ENCODE peak calls at places on chromosome 19, in five cellular contexts. J is NCI-H1105, F is iris pigment epithelial cell, K is tibial artery, M is hepatocyte. O is an unnamed sample.

GRCh38 chr19:6015841-6016545 is 38.1 kb upstream of the RANBP3 start:
- DNase-seq in J (no peak), F (no peak), K (no peak), M (no peak), O (no peak)

GRCh38 chr19:42433503-42434260 is 6.5 kb upstream of the LIPE start:
- DNase-seq in J (no peak), F (peak), K (no peak), M (peak), O (peak)

GRCh38 chr19:45439190-45439568 is 15.5 kb upstream of the ERCC1 start:
- DNase-seq in J (no peak), F (no peak), K (no peak), M (no peak), O (no peak)

GRCh38 chr19:19269952-19270694 is 3.0 kb downstream of the TM6SF2 start:
- DNase-seq in J (no peak), F (no peak), K (no peak), M (peak), O (no peak)

GRCh38 chr19:35901055-35901644 is 810 bp upstream of the NFKBID start:
- DNase-seq in J (no peak), F (no peak), K (no peak), M (peak), O (peak)

GRCh38 chr19:46840157-46840942 is 10.3 kb downstream of the AP2S1 start:
- DNase-seq in J (peak), F (peak), K (no peak), M (peak), O (peak)

GRCh38 chr19:40775632-40776022 is 306 bp downstream of the MIA start:
- DNase-seq in J (no peak), F (no peak), K (no peak), M (no peak), O (no peak)

GRCh38 chr19:2064788-2065524 is 13.9 kb upstream of the MKNK2 start:
- DNase-seq in J (no peak), F (no peak), K (peak), M (peak), O (no peak)

GRCh38 chr19:6276447-6276846 is 3.3 kb downstream of the MLLT1 start:
- DNase-seq in J (no peak), F (peak), K (peak), M (peak), O (no peak)

GRCh38 chr19:36207605-36208252 is 6.7 kb downstream of the ZNF565 start:
- DNase-seq in J (no peak), F (no peak), K (no peak), M (no peak), O (no peak)

GRCh38 chr19:16025108-16026101 is 50.9 kb upstream of the TPM4 start:
- DNase-seq in J (no peak), F (peak), K (peak), M (peak), O (peak)

GRCh38 chr19:3471954-3472655 is 8.2 kb downstream of the SMIM24 start:
- DNase-seq in J (no peak), F (no peak), K (no peak), M (no peak), O (no peak)

GRCh38 chr19:3095375-3096191 is 1.4 kb downstream of the GNA11 start:
- DNase-seq in J (peak), F (no peak), K (no peak), M (peak), O (no peak)

GRCh38 chr19:30341646-30342201 is 30.5 kb upstream of the ZNF536 start:
- DNase-seq in J (no peak), F (no peak), K (no peak), M (no peak), O (no peak)

GRCh38 chr19:2032296-2032941 is 16.9 kb upstream of the BTBD2 start:
- DNase-seq in J (no peak), F (peak), K (peak), M (peak), O (peak)